ENCODE peak calls at places on chromosomes 1 and 21, in seven cellular contexts. F is fibroblast of the aortic adventitia; C is H7; Y is HCT116; D is upper lobe of left lung; W is transverse colon; O is CD8-positive, alpha-beta memory T cell. T is an unnamed sample.

GRCh38 chr1:54374766-54375165 is 31.4 kb downstream of the SSBP3 start:
- DNase-seq in F (no peak), C (no peak), Y (no peak), D (no peak), W (no peak), O (no peak), T (no peak)

GRCh38 chr1:158055854-158056253 is 62.4 kb downstream of the KIRREL1 start:
- DNase-seq in F (no peak), C (no peak), Y (no peak), D (no peak), W (no peak), O (no peak), T (no peak)

GRCh38 chr1:165364432-165365133 is 8.1 kb upstream of the LMX1A start:
- DNase-seq in F (peak), C (no peak), Y (peak), D (peak), W (no peak), O (no peak), T (no peak)

GRCh38 chr1:30903343-30904034 is 5.1 kb downstream of the SDC3 start:
- DNase-seq in F (no peak), C (peak), Y (no peak), D (no peak), W (no peak), O (no peak), T (no peak)

GRCh38 chr1:41799723-41800122 is 119.0 kb downstream of the HIVEP3 start:
- DNase-seq in F (peak), C (no peak), Y (no peak), D (no peak), W (no peak), O (no peak), T (no peak)

GRCh38 chr1:234578087-234578486 is 31.9 kb downstream of the IRF2BP2 start:
- DNase-seq in F (no peak), C (no peak), Y (no peak), D (no peak), W (no peak), O (no peak), T (no peak)

GRCh38 chr1:2804628-2805351 is 3.3 kb upstream of the TTC34 start:
- DNase-seq in F (no peak), C (no peak), Y (no peak), D (peak), W (no peak), O (no peak), T (no peak)

GRCh38 chr1:206946261-206946660 is at the start of gene PIGR:
- DNase-seq in F (no peak), C (no peak), Y (no peak), D (no peak), W (peak), O (no peak), T (no peak)

GRCh38 chr1:184854456-184855180 is 100.0 kb upstream of the EDEM3 start:
- DNase-seq in F (peak), C (no peak), Y (no peak), D (no peak), W (no peak), O (no peak), T (no peak)

GRCh38 chr1:165857046-165857801 is 29.8 kb downstream of the UCK2 start:
- DNase-seq in F (no peak), C (no peak), Y (no peak), D (no peak), W (no peak), O (no peak), T (peak)

GRCh38 chr1:68808351-68808750 is 311.5 kb upstream of the DEPDC1 start:
- DNase-seq in F (no peak), C (peak), Y (no peak), D (no peak), W (no peak), O (no peak), T (no peak)

GRCh38 chr21:44706706-44707615 is 4.4 kb downstream of the TSPEAR start:
- DNase-seq in F (no peak), C (peak), Y (no peak), D (peak), W (no peak), O (no peak), T (no peak)

GRCh38 chr1:90728656-90729257 is 11.7 kb upstream of the BARHL2 start:
- DNase-seq in F (no peak), C (peak), Y (no peak), D (no peak), W (no peak), O (no peak), T (no peak)

DNA sequence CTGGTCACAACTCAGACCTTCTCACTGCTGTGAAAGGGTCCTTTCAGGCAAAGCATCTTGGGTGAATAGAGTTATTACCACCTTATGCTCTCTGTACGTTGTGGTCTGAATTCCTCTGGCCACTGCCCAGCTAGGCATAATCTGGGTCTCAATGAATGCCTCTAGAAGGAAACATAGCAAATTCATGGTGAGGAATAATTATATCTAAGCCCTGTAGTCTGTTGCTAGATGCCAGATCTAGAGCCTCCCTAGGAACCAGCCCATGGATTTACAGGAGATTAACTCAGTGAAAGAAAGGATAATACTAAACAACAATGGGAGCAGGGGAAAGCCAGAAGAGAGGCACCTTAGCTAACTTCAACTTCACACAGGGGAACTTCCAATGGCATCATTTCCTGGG is 2.4 kb upstream of the COL11A1 start:
- DNase-seq in F (no peak), C (no peak), Y (no peak), D (no peak), W (no peak), O (no peak), T (no peak)
- H3K4me3 ChIP-seq in F (no peak), C (no peak), Y (no peak), D (no peak), W (no peak), O (no peak), T (no peak)

DNA sequence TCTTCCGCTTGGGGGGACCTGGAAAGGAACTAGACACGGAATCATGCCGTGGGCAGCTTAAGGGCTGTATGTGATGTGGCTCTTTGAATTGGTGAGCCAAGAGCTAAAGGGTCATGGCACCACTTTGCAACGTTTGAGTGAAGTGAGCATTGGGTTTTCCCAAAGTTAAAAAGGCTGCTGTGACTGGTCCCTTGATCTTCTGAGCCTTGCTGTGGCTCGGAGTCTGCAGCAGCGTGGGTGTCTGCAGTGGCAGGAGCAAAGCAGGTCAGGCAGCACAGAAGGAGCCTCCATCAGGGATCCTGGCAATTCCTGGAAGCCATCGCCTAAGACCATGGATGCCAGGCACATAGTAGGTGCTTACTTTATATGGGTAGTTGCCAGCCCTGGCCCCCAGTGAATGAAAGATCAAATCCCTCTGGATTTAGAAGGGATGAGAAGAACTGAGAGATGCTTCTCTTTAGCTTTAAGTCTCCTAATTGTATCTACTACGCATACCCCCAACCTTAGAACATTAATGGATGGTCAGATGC is 1.8 kb downstream of the SMYD2 start:
- DNase-seq in F (no peak), C (no peak), Y (no peak), D (no peak), W (no peak), O (no peak), T (no peak)
- H3K4me3 ChIP-seq in F (no peak), C (no peak), Y (peak), D (no peak), W (no peak), O (peak), T (peak)

GRCh38 chr1:147083919-147084272 is 88.4 kb downstream of the PRKAB2 start:
- DNase-seq in F (no peak), C (peak), Y (no peak), D (peak), W (no peak), O (no peak), T (no peak)
- H3K4me3 ChIP-seq in F (peak), C (peak), Y (no peak), D (peak), W (no peak), O (peak), T (peak)

GRCh38 chr1:160171978-160172377 is 18.4 kb upstream of the CASQ1 start:
- DNase-seq in F (peak), C (no peak), Y (no peak), D (no peak), W (no peak), O (no peak), T (peak)
- H3K4me3 ChIP-seq in F (no peak), C (no peak), Y (no peak), D (no peak), W (no peak), O (no peak), T (no peak)

GRCh38 chr21:28454978-28455600 is 537.6 kb downstream of the LTN1 start:
- DNase-seq in F (peak), C (no peak), Y (no peak), D (no peak), W (no peak), O (no peak), T (no peak)
- H3K4me3 ChIP-seq in F (peak), C (no peak), Y (no peak), D (no peak), W (no peak), O (no peak), T (no peak)

DNA sequence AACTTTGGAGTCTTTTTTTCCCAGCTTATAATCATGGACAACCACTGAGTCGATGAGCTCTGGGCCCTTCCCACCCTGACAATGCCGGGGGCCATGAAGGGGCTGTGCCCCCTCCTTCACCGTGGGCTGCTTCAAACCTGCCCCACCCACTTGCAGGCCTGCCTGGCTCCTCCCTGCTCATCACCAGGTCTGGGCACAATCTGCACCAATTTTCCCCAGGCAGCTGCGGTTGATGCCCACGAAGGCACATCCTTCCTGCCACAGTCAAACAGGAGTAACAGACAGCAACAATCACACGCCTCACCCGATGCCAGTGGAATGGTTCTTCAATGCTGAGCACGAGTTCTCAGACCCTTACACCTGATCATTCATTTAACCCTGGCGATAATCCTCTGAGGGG is 18.9 kb downstream of the PGLYRP3 start:
- DNase-seq in F (no peak), C (no peak), Y (no peak), D (no peak), W (no peak), O (no peak), T (no peak)
- H3K4me3 ChIP-seq in F (no peak), C (no peak), Y (no peak), D (no peak), W (no peak), O (no peak), T (no peak)

DNA sequence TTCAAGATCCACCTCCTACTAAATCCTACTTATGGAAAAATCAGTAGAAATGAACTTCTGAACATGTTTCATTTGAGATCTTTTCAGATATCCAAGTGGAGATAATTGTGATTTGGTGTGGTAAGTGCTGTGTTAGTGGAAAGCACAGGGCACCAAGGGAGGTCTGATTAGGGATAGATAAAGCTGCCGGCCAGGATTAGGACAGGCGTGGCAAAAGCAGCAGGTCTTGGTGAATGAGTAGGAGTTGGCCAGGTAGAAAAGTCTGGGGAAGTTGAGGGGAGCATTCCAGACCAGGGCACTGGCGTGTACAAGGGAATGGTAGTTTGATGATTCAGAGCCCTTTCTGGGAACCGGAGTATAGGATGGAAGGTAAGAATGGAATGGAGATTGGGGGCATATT is 47.8 kb downstream of the AZIN2 start:
- DNase-seq in F (no peak), C (peak), Y (no peak), D (no peak), W (no peak), O (no peak), T (no peak)
- H3K4me3 ChIP-seq in F (no peak), C (no peak), Y (no peak), D (no peak), W (no peak), O (peak), T (no peak)

GRCh38 chr21:37075214-37075770 is 2.2 kb downstream of the TTC3 start:
- DNase-seq in F (no peak), C (no peak), Y (no peak), D (no peak), W (no peak), O (no peak), T (no peak)
- H3K4me3 ChIP-seq in F (peak), C (no peak), Y (no peak), D (no peak), W (no peak), O (no peak), T (no peak)

GRCh38 chr1:12173631-12174121 is 6.9 kb downstream of the TNFRSF1B start:
- DNase-seq in F (no peak), C (no peak), Y (no peak), D (peak), W (peak), O (peak), T (no peak)
- H3K4me3 ChIP-seq in F (no peak), C (no peak), Y (no peak), D (no peak), W (no peak), O (peak), T (no peak)